ENCODE peak calls at places on chromosomes 12 and 14, in five cellular contexts. One of them, this sample, is unnamed.

GRCh38 chr14:103767306-103767894 is 51.8 kb downstream of the ZFYVE21 start:
- DNase-seq in tibial nerve: no peak
- DNase-seq in AG09309: no peak
- DNase-seq in PC-9: no peak
- DNase-seq in foreskin fibroblast: no peak
- DNase-seq in this sample: no peak

GRCh38 chr12:4271433-4272013 is 2.0 kb upstream of the CCND2 start:
- DNase-seq in tibial nerve: no peak
- DNase-seq in PC-9: no peak
- DNase-seq in AG09309: no peak
- DNase-seq in foreskin fibroblast: no peak
- DNase-seq in this sample: no peak

GRCh38 chr14:22822619-22823551 is 6.8 kb upstream of the MRPL52 start:
- DNase-seq in AG09309: no peak
- DNase-seq in foreskin fibroblast: peak
- DNase-seq in tibial nerve: peak
- DNase-seq in PC-9: peak
- DNase-seq in this sample: peak

GRCh38 chr14:34137001-34137400 is 186.1 kb upstream of the EGLN3 start:
- DNase-seq in AG09309: no peak
- DNase-seq in foreskin fibroblast: no peak
- DNase-seq in tibial nerve: peak
- DNase-seq in PC-9: no peak
- DNase-seq in this sample: no peak

GRCh38 chr12:58313091-58313855 is 371.9 kb downstream of the ATP23 start:
- DNase-seq in tibial nerve: no peak
- DNase-seq in foreskin fibroblast: peak
- DNase-seq in AG09309: peak
- DNase-seq in PC-9: no peak
- DNase-seq in this sample: no peak

GRCh38 chr12:109858764-109859163 is 21.6 kb downstream of the GLTP start:
- DNase-seq in AG09309: no peak
- DNase-seq in tibial nerve: no peak
- DNase-seq in PC-9: no peak
- DNase-seq in foreskin fibroblast: no peak
- DNase-seq in this sample: no peak

GRCh38 chr12:121782616-121782966 is 10.9 kb downstream of the RHOF start:
- DNase-seq in foreskin fibroblast: no peak
- DNase-seq in AG09309: no peak
- DNase-seq in PC-9: no peak
- DNase-seq in tibial nerve: no peak
- DNase-seq in this sample: no peak

GRCh38 chr12:105862163-105862821 is 276.5 kb downstream of the NUAK1 start:
- DNase-seq in AG09309: no peak
- DNase-seq in tibial nerve: no peak
- DNase-seq in foreskin fibroblast: no peak
- DNase-seq in PC-9: no peak
- DNase-seq in this sample: no peak

GRCh38 chr12:59500335-59500734 is 95.5 kb upstream of the SLC16A7 start:
- DNase-seq in foreskin fibroblast: no peak
- DNase-seq in AG09309: no peak
- DNase-seq in PC-9: no peak
- DNase-seq in tibial nerve: no peak
- DNase-seq in this sample: no peak

GRCh38 chr12:69091447-69092022 is 147.8 kb upstream of the CPSF6 start:
- DNase-seq in foreskin fibroblast: no peak
- DNase-seq in tibial nerve: no peak
- DNase-seq in AG09309: no peak
- DNase-seq in PC-9: no peak
- DNase-seq in this sample: no peak

GRCh38 chr12:11675952-11676505 is 26.6 kb downstream of the ETV6 start:
- DNase-seq in PC-9: no peak
- DNase-seq in tibial nerve: no peak
- DNase-seq in AG09309: no peak
- DNase-seq in foreskin fibroblast: no peak
- DNase-seq in this sample: no peak

GRCh38 chr12:85188609-85189008 is 91.4 kb upstream of the ALX1 start:
- DNase-seq in AG09309: no peak
- DNase-seq in PC-9: no peak
- DNase-seq in foreskin fibroblast: no peak
- DNase-seq in tibial nerve: no peak
- DNase-seq in this sample: no peak

GRCh38 chr14:33201116-33201515 is 262.4 kb downstream of the NPAS3 start:
- DNase-seq in foreskin fibroblast: no peak
- DNase-seq in AG09309: no peak
- DNase-seq in PC-9: no peak
- DNase-seq in tibial nerve: no peak
- DNase-seq in this sample: no peak

GRCh38 chr12:58607805-58608204 is 312.5 kb downstream of the LRIG3 start:
- DNase-seq in PC-9: no peak
- DNase-seq in tibial nerve: no peak
- DNase-seq in foreskin fibroblast: no peak
- DNase-seq in AG09309: no peak
- DNase-seq in this sample: no peak

GRCh38 chr12:48021485-48022179 is 17.4 kb upstream of the COL2A1 start:
- DNase-seq in tibial nerve: no peak
- DNase-seq in foreskin fibroblast: no peak
- DNase-seq in AG09309: no peak
- DNase-seq in PC-9: peak
- DNase-seq in this sample: no peak

GRCh38 chr14:103628221-103628683 is 759 bp upstream of the KLC1 start:
- DNase-seq in foreskin fibroblast: peak
- DNase-seq in PC-9: peak
- DNase-seq in AG09309: no peak
- DNase-seq in tibial nerve: peak
- DNase-seq in this sample: peak

GRCh38 chr12:1083086-1083887 is 92.3 kb downstream of the ERC1 start:
- DNase-seq in foreskin fibroblast: no peak
- DNase-seq in PC-9: no peak
- DNase-seq in tibial nerve: no peak
- DNase-seq in AG09309: no peak
- DNase-seq in this sample: no peak

GRCh38 chr12:65414526-65414925 is 136.0 kb downstream of the MSRB3 start:
- DNase-seq in foreskin fibroblast: no peak
- DNase-seq in tibial nerve: no peak
- DNase-seq in PC-9: no peak
- DNase-seq in AG09309: no peak
- DNase-seq in this sample: no peak

GRCh38 chr12:16277585-16277984 is at the start of gene SLC15A5:
- DNase-seq in foreskin fibroblast: no peak
- DNase-seq in tibial nerve: no peak
- DNase-seq in AG09309: no peak
- DNase-seq in PC-9: no peak
- DNase-seq in this sample: no peak
- TF ChIP-seq CTCF in foreskin fibroblast: no peak
- TF ChIP-seq CTCF in tibial nerve: no peak
- TF ChIP-seq CTCF in AG09309: no peak
- TF ChIP-seq CTCF in PC-9: no peak
- TF ChIP-seq CTCF in this sample: no peak

GRCh38 chr14:62117718-62118164 is 355.5 kb downstream of the SNAPC1 start:
- DNase-seq in tibial nerve: no peak
- DNase-seq in AG09309: no peak
- DNase-seq in PC-9: no peak
- DNase-seq in foreskin fibroblast: no peak
- DNase-seq in this sample: no peak

GRCh38 chr14:62118461-62118860 is 356.2 kb downstream of the SNAPC1 start:
- DNase-seq in tibial nerve: no peak
- DNase-seq in AG09309: no peak
- DNase-seq in foreskin fibroblast: no peak
- DNase-seq in PC-9: no peak
- DNase-seq in this sample: no peak

GRCh38 chr14:62118871-62119270 is 356.7 kb downstream of the SNAPC1 start:
- DNase-seq in AG09309: no peak
- DNase-seq in foreskin fibroblast: no peak
- DNase-seq in PC-9: no peak
- DNase-seq in tibial nerve: no peak
- DNase-seq in this sample: no peak

DNA sequence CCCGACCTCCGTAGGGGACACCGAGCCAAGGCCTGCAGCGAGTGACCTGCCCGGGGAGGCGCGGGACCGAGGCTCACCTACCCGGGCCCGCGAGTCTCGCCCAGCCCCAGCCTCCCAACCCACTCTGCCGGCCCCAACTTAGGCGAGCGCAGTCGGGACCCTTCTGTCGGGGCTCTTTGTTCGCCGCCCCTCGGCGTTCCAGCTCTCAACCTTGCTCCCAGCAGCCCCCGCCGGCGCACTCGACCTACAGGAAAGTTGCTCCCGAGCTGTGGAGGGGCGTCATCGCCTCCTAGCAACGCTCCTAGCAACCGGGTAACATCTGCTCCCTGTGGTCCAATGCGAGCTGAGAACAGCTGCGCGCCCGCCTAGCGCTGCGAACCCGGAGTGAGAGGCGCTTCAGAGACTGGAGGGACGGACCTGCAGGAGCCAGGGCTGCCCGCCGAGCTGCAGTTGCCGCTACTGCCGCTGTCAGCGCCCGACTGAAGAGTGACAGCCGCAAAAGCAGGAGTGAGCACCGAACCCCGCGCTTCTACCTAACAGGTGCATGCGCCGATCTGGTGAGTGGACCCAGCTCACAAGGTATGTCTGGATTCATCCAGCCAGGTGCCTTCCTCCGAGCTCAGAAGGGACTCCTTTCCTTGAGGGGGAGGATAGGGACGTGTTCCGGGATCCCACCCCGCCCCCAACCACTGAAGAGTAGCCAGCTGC is 354.9 kb downstream of the SNAPC1 start:
- DNase-seq in PC-9: no peak
- DNase-seq in tibial nerve: peak
- DNase-seq in foreskin fibroblast: peak
- DNase-seq in AG09309: peak
- DNase-seq in this sample: peak
- TF ChIP-seq CTCF in PC-9: no peak
- TF ChIP-seq CTCF in tibial nerve: peak
- TF ChIP-seq CTCF in foreskin fibroblast: peak
- TF ChIP-seq CTCF in AG09309: peak
- TF ChIP-seq CTCF in this sample: peak

DNA sequence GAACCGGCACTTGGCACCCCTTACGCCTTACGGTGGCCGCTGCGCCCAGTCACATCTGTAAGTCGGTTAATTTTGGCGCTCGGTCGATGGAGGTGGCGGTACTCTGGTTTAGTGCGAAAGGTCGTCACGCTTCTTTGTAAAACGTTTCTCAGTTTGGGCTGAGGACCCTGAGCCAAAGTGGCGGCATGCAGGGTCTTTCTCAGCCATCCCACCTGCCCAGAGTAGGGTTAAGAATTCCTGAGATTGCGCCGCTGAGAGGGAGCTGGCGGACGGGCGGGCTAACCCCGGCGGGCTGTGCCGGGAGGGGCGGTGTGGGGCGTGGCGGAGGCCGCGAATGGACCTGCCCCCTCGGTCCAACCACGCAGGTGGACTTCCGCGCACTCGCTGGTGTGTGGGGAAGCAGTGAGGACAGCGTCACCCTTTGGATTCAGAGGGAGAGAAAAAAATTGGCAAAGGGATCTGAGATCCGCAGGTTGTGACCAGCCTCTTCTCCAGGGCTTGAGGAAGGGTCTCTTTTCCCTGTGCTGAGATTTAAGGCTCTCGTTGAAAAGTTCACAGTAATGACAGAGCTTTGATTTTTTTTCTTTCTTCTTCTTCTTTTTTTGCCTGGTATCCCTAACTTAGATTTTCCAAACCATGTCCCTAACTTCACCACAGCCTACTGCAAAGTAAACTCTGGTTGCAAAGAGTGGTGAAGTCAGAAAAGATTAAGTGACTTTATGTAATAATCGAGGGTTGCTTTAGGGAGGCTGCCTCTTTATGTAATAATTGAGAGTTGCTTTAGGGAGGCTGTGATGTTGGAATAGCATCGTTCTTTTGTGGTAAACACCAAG is 602 bp upstream of the FBXO33 start:
- DNase-seq in tibial nerve: peak
- DNase-seq in PC-9: peak
- DNase-seq in foreskin fibroblast: peak
- DNase-seq in AG09309: no peak
- DNase-seq in this sample: peak
- TF ChIP-seq CTCF in tibial nerve: peak
- TF ChIP-seq CTCF in PC-9: no peak
- TF ChIP-seq CTCF in foreskin fibroblast: no peak
- TF ChIP-seq CTCF in AG09309: no peak
- TF ChIP-seq CTCF in this sample: no peak

GRCh38 chr14:63205850-63206249 is 1.6 kb downstream of the RHOJ start:
- DNase-seq in tibial nerve: no peak
- DNase-seq in AG09309: no peak
- DNase-seq in foreskin fibroblast: no peak
- DNase-seq in PC-9: no peak
- DNase-seq in this sample: no peak

GRCh38 chr14:63205281-63205575 is 985 bp downstream of the RHOJ start:
- DNase-seq in foreskin fibroblast: no peak
- DNase-seq in AG09309: no peak
- DNase-seq in tibial nerve: no peak
- DNase-seq in PC-9: no peak
- DNase-seq in this sample: no peak

GRCh38 chr14:63203015-63203414 is 1.2 kb upstream of the RHOJ start:
- DNase-seq in PC-9: no peak
- DNase-seq in AG09309: no peak
- DNase-seq in foreskin fibroblast: no peak
- DNase-seq in tibial nerve: no peak
- DNase-seq in this sample: no peak

GRCh38 chr14:63204407-63205280 is at the start of gene RHOJ:
- DNase-seq in foreskin fibroblast: no peak
- DNase-seq in PC-9: no peak
- DNase-seq in tibial nerve: peak
- DNase-seq in AG09309: no peak
- DNase-seq in this sample: peak

DNA sequence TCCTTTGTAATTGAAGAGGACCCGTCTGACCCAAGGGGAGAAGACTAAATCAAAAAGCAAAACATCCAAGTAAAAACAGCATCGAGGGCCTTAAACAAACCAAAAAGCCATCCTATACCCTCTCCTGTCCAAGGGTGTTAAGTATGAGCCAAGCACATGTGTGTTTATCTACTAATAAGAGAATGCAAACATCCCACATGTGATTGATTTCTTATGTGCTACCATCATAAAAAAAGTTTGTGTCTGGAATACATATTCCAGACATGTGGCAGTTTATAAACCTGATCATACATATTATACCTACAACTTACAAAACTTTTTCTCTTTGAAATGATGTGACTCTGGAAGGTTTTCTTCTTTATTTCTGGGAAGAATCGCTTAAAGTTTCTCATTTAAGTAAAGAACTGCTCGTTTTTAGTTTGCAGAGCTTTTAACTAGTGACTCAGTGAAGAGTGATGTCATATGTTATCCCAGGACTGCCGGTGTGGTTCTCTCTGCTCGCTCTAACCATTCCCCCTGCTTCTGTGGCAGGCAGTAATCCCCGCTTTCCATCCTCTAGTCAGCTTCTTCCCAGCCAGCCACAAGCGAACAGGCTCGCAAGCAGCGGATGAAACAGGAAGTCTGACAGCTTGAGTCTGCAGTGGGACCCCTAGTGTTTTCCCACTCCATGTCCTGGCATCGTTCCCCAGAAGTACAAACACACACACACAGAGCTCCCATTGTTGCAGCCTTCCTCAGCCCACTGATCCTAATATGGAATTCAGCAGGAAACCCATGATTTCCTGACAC is 431 bp upstream of the RHOJ start:
- DNase-seq in PC-9: peak
- DNase-seq in foreskin fibroblast: peak
- DNase-seq in tibial nerve: peak
- DNase-seq in AG09309: peak
- DNase-seq in this sample: peak
- TF ChIP-seq CTCF in PC-9: no peak
- TF ChIP-seq CTCF in foreskin fibroblast: peak
- TF ChIP-seq CTCF in tibial nerve: no peak
- TF ChIP-seq CTCF in AG09309: peak
- TF ChIP-seq CTCF in this sample: peak

This sample was measured in neural crest cell.